ENCODE peak calls at places on chromosomes 12 and 14, in nine cellular contexts. R is tibial artery, Y is mucosa of descending colon, V is HCT116, J is bronchial epithelial cell, M is left lung, G is uterus, B is fibroblast of villous mesenchyme, Z is fibroblast of lung. H is an unnamed sample.

GRCh38 chr14:54567224-54567633 is 301 bp downstream of the SAMD4A start:
- DNase-seq in Y (no peak), B (peak; percentile 32), M (peak; percentile 54), V (no peak), J (no peak), R (peak; percentile 34), G (no peak), Z (peak; percentile 43), H (no peak)

GRCh38 chr14:48113713-48114112 is 438.3 kb upstream of the MDGA2 start:
- DNase-seq in Y (no peak), J (no peak), Z (no peak), G (no peak), B (no peak), V (no peak), M (no peak), R (no peak), H (no peak)

GRCh38 chr14:66662374-66662773 is 154.4 kb downstream of the GPHN start:
- DNase-seq in M (no peak), J (peak; percentile 20), Y (no peak), Z (no peak), R (no peak), B (peak; percentile 27), G (no peak), V (no peak), H (peak; percentile 52)

GRCh38 chr12:56337753-56338221 is 897 bp upstream of the IL23A start:
- DNase-seq in V (no peak), R (no peak), M (no peak), Z (no peak), Y (no peak), J (peak; percentile 10), G (no peak), B (peak; percentile 29), H (no peak)

GRCh38 chr14:34895277-34895676 is 20.1 kb upstream of the BAZ1A start:
- DNase-seq in Z (no peak), G (no peak), M (no peak), V (no peak), B (peak; percentile 13), R (no peak), Y (no peak), J (no peak), H (no peak)

GRCh38 chr12:52582971-52583456 is 9.4 kb upstream of the KRT74 start:
- DNase-seq in V (peak; percentile 36), R (peak; percentile 38), Z (peak; percentile 27), B (peak; percentile 63), Y (peak; percentile 66), J (peak; percentile 96), M (no peak), G (peak; percentile 37), H (peak; percentile 72)

GRCh38 chr12:59304077-59304721 is 291.6 kb upstream of the SLC16A7 start:
- DNase-seq in V (no peak), G (no peak), B (no peak), R (no peak), Y (no peak), M (no peak), J (no peak), Z (no peak), H (no peak)

GRCh38 chr12:75526655-75527511 is 15.5 kb upstream of the KRR1 start:
- DNase-seq in M (no peak), J (peak; percentile 56), V (peak; percentile 40), R (no peak), B (peak; percentile 71), G (no peak), Y (peak; percentile 8), Z (peak; percentile 59), H (peak; percentile 79)

GRCh38 chr12:42180990-42181611 is 36.4 kb upstream of the GXYLT1 start:
- DNase-seq in Z (peak; percentile 18), J (peak; percentile 10), M (no peak), B (peak; percentile 66), Y (no peak), V (no peak), R (no peak), G (no peak), H (peak; percentile 56)

GRCh38 chr12:25110260-25110659 is 84.7 kb downstream of the DNAI7 start:
- DNase-seq in J (no peak), B (no peak), V (no peak), M (no peak), R (no peak), Y (no peak), Z (no peak), G (no peak), H (no peak)

GRCh38 chr12:72144553-72144952 is 127.6 kb upstream of the TRHDE start:
- DNase-seq in G (no peak), B (no peak), R (no peak), V (no peak), Z (no peak), M (no peak), Y (no peak), J (no peak), H (no peak)

GRCh38 chr14:103625361-103626095 is 3.5 kb upstream of the KLC1 start:
- DNase-seq in Z (no peak), V (no peak), J (no peak), M (no peak), G (no peak), R (no peak), B (no peak), Y (no peak), H (no peak)

GRCh38 chr14:102568115-102568614 is 24.3 kb upstream of the RCOR1 start:
- DNase-seq in J (peak; percentile 80), G (no peak), B (no peak), M (peak; percentile 61), R (no peak), Y (peak; percentile 65), Z (no peak), V (peak; percentile 73), H (no peak)

GRCh38 chr12:100794441-100795192 is at the start of gene ANO4:
- DNase-seq in R (no peak), Y (no peak), J (no peak), B (peak; percentile 62), Z (peak; percentile 20), M (no peak), G (no peak), V (no peak), H (no peak)

DNA sequence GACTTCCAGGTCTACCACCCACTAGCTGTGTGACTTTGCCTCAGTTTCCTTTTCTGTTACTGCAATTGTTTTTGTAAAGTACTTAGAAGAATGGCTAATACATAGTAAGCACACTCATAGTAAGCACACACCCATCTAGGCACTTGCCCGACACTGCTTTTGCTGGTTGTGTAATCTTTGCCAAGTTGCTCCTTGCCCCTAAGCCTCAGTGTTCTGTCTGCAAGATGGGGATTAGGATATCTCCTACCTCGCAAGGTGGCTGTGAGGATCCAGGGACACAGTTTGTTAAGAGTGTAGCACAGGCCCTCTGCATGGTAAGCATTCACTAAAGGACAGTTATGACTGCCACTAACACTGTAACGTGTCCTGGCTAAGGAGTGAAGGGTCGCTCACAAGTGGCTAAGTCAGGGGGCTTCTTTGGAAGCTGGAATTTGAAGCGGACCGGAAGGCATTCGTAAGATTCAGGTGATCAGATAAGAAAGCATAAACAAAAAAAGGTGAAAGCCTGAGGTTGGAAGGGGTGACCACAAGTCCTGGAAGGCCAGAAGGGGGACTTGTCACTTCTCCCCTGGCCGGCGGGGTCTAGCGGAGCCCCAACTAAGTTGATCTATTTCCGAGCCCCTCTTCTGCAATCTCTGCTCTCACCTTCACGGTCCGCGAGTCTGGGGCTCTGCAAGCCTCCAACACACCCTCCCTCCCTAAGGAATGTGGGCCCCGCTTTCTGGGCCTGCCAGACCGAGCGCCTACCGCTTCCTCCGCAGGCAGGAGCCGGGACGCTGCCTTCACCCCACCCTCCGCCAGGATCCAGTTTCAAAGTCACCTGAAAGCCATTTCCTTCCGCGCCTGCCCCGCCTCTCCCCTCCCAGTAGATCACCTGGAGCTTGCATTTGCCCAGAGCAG is 1.5 kb upstream of the PLEKHG3 start:
- DNase-seq in V (no peak), B (no peak), Z (no peak), J (peak; percentile 75), Y (peak; percentile 85), R (peak; percentile 19), M (peak; percentile 70), G (no peak), H (no peak)
- H3K4me3 ChIP-seq in V (peak overlapping the region; percentile 82), B (no peak overlapping the region), Z (no peak overlapping the region), J (peak overlapping the region; percentile 87), Y (no peak overlapping the region), R (peak overlapping the region; percentile 85), M (peak overlapping the region; percentile 83), G (no peak overlapping the region), H (no peak overlapping the region)

GRCh38 chr12:29889737-29890136 is 106.0 kb upstream of the TMTC1 start:
- DNase-seq in V (peak; percentile 52), Z (peak; percentile 12), R (peak; percentile 60), J (peak; percentile 23), G (no peak), B (peak; percentile 67), M (no peak), Y (no peak), H (peak; percentile 70)
- TF ChIP-seq CTCF in V (peak; percentile 37), Z (peak; percentile 68), R (peak; percentile 36), J (peak; percentile 54), G (peak; percentile 8), B (peak; percentile 67), M (peak; percentile 35), Y (no peak), H (peak; percentile 61)

GRCh38 chr14:89037065-89037464 is 212.6 kb downstream of the TTC8 start:
- DNase-seq in G (no peak), V (no peak), J (no peak), Z (no peak), Y (no peak), B (no peak), R (no peak), M (no peak), H (no peak)

GRCh38 chr14:89042021-89042420 is 217.6 kb downstream of the TTC8 start:
- DNase-seq in Z (no peak), M (no peak), B (no peak), R (no peak), Y (no peak), V (no peak), J (no peak), G (no peak), H (no peak)

GRCh38 chr14:89040438-89041244 is 216.2 kb downstream of the TTC8 start:
- DNase-seq in V (peak; percentile 73), Y (peak; percentile 93), J (peak; percentile 74), B (peak; percentile 88), G (peak; percentile 91), Z (peak; percentile 90), M (peak; percentile 85), R (peak; percentile 90), H (peak; percentile 93)

GRCh38 chr14:89040080-89040437 is 215.6 kb downstream of the TTC8 start:
- DNase-seq in M (no peak), G (no peak), V (no peak), R (no peak), B (no peak), J (no peak), Y (no peak), Z (peak; percentile 16), H (no peak)

GRCh38 chr14:89041245-89041585 is 216.8 kb downstream of the TTC8 start:
- DNase-seq in B (no peak), Z (no peak), V (peak; percentile 27), R (peak; percentile 24), M (peak; percentile 57), J (peak; percentile 47), Y (peak; percentile 67), G (no peak), H (no peak)
- H3K4me3 ChIP-seq in B (no peak overlapping the region), Z (peak overlapping the region; percentile 53), V (peak overlapping the region; percentile 56), R (peak overlapping the region; percentile 39), M (peak overlapping the region; percentile 34), J (no peak overlapping the region), Y (no peak overlapping the region), G (peak overlapping the region; percentile 32), H (peak overlapping the region; percentile 38)

DNA sequence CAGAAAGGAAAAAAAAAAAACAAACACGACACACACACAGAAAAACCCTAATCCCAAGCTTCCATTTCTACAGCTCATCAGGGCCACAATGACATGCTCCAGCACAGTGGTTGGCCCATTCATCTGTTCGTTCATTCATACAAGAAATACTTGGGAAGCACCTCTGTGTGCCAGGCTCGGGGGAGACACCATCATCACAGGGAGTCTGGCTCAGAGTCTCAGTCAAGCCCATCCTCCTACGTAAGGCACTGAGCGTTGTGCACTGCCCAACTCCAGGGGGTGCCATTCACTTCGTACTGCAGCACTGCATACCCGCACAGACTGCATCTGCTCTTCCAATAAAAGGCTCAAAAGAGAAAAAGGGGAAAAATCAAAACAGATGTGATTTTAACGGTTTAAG is 15.3 kb downstream of the VPS37B start:
- DNase-seq in Y (peak; percentile 28), V (no peak), J (no peak), Z (peak; percentile 47), R (no peak), G (no peak), M (no peak), B (peak; percentile 64), H (peak; percentile 78)
- TF ChIP-seq CTCF in Y (no peak), V (peak; percentile 31), J (peak; percentile 53), Z (peak; percentile 59), R (peak; percentile 28), G (no peak), M (peak; percentile 10), B (peak; percentile 58), H (peak; percentile 74)

H was measured in fibroblast of pulmonary artery.